ENCODE peak calls at places on chromosomes 6 and 20, in six cellular contexts. V is brain microvascular endothelial cell, K is tibial nerve, B is AG09319, M is astrocyte of the cerebellum, N is lung. Y is an unnamed sample.

GRCh38 chr20:53576586-53577318 is 16.9 kb downstream of the ZNF217 start:
- DNase-seq in B (no peak), K (no peak), M (no peak), N (no peak), V (no peak), Y (no peak)

GRCh38 chr20:7818477-7818876 is 121.8 kb downstream of the HAO1 start:
- DNase-seq in B (no peak), M (no peak), N (no peak), V (no peak), K (no peak), Y (no peak)

GRCh38 chr6:139625998-139626975 is 251.8 kb upstream of the CITED2 start:
- DNase-seq in K (no peak), V (no peak), B (no peak), M (no peak), N (no peak), Y (no peak)

GRCh38 chr6:143253630-143254029 is 192.9 kb downstream of the AIG1 start:
- DNase-seq in K (no peak), N (no peak), M (no peak), B (no peak), V (no peak), Y (no peak)

GRCh38 chr6:13624871-13625288 is 9.7 kb downstream of the NOL7 start:
- DNase-seq in V (peak), N (no peak), M (no peak), K (no peak), B (no peak), Y (no peak)

GRCh38 chr6:113496157-113496556 is 361.0 kb upstream of the MARCKS start:
- DNase-seq in K (no peak), V (peak), M (no peak), B (no peak), N (no peak), Y (no peak)

GRCh38 chr6:10719386-10720228 is 3.3 kb upstream of the TMEM14C start:
- DNase-seq in M (no peak), V (peak), N (peak), K (no peak), B (no peak), Y (no peak)

GRCh38 chr6:144159231-144159630 is 8.9 kb downstream of the STX11 start:
- DNase-seq in K (no peak), B (no peak), M (no peak), V (no peak), N (no peak), Y (no peak)

GRCh38 chr6:90403489-90404381 is 107.1 kb upstream of the BACH2 start:
- DNase-seq in V (peak), K (no peak), M (peak), B (no peak), N (no peak), Y (no peak)

GRCh38 chr6:136640132-136640915 is 90.1 kb upstream of the MAP7 start:
- DNase-seq in B (no peak), V (peak), M (no peak), N (no peak), K (no peak), Y (no peak)

GRCh38 chr6:130617658-130618057 is 209.5 kb upstream of the SMLR1 start:
- DNase-seq in B (no peak), V (no peak), M (no peak), N (no peak), K (no peak), Y (no peak)

GRCh38 chr6:143097224-143097795 is 36.6 kb downstream of the AIG1 start:
- DNase-seq in M (no peak), K (no peak), B (no peak), N (no peak), V (no peak), Y (no peak)

GRCh38 chr6:10733151-10733715 is 10.4 kb downstream of the TMEM14C start:
- DNase-seq in M (peak), K (no peak), B (no peak), N (no peak), V (no peak), Y (peak)

GRCh38 chr20:32476684-32477593 is 108.2 kb downstream of the NOL4L start:
- DNase-seq in N (no peak), M (no peak), V (no peak), K (no peak), B (no peak), Y (no peak)

GRCh38 chr6:143569035-143569434 is 57.5 kb upstream of the FUCA2 start:
- DNase-seq in K (no peak), V (peak), M (no peak), B (no peak), N (no peak), Y (no peak)

GRCh38 chr6:33419580-33420492 is at the start of gene SYNGAP1:
- DNase-seq in B (peak), K (peak), V (peak), M (no peak), N (no peak), Y (no peak)

GRCh38 chr6:113394724-113395123 is 462.4 kb upstream of the MARCKS start:
- DNase-seq in K (no peak), B (no peak), V (no peak), M (no peak), N (no peak), Y (no peak)

GRCh38 chr6:166440729-166441128 is 58.0 kb upstream of the MPC1 start:
- DNase-seq in N (no peak), B (no peak), M (no peak), K (no peak), V (no peak), Y (no peak)

GRCh38 chr6:166444446-166444845 is 61.7 kb upstream of the MPC1 start:
- DNase-seq in B (no peak), K (no peak), N (no peak), V (no peak), M (no peak), Y (no peak)

GRCh38 chr6:166441641-166442078 is 58.9 kb upstream of the MPC1 start:
- DNase-seq in V (no peak), M (no peak), B (no peak), K (no peak), N (no peak), Y (no peak)

GRCh38 chr6:166442131-166442530 is 59.4 kb upstream of the MPC1 start:
- DNase-seq in B (no peak), N (no peak), V (no peak), K (no peak), M (no peak), Y (no peak)

GRCh38 chr6:166443166-166443565 is 60.4 kb upstream of the MPC1 start:
- DNase-seq in N (no peak), K (no peak), V (no peak), B (no peak), M (no peak), Y (no peak)
- TF ChIP-seq CTCF in N (no peak), K (no peak), V (no peak), B (no peak), M (no peak), Y (no peak)

DNA sequence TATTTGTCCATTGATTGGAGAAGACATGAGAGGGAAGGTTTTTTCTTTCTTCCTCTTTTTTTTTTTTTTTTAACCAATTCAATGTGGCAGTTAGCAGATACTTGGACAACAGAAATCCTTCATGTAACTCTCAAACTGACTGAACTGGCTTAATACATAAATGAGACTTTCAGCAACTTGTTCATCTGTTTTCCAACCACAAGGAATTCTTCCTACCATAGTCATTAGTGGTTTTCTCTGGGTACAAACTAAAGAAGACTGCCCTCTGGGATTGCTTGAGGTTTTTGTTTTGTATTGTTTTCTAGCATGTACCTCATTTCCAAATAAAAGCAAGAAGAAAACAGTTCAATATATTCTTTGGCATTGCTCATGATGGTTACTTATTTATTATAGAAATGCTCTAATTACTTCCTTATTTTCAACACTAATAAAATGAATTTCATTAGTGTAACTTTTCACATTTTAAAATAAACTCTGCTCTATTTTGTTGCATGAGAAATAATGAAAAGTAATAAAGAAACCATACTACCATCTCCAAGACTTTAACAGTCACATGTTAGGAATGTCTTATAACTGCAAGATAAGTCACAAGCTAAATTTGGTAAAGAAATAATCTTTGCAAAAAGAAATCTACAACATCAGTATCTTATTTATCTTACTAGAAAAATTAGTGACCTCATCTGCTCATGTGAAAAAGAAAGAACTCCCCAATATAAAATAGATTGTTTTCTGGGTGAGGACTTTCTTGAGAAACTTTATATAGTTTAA is 52.0 kb downstream of the ME1 start:
- DNase-seq in M (peak), B (no peak), K (no peak), V (peak), N (no peak), Y (no peak)
- TF ChIP-seq CTCF in M (no peak), B (no peak), K (no peak), V (no peak), N (no peak), Y (no peak)

GRCh38 chr6:167684276-167685104 is 142.2 kb upstream of the AFDN start:
- DNase-seq in B (no peak), V (no peak), K (no peak), N (no peak), M (no peak), Y (no peak)
- TF ChIP-seq CTCF in B (no peak), V (no peak), K (no peak), N (no peak), M (no peak), Y (no peak)

GRCh38 chr20:46174469-46175126 is 56.5 kb downstream of the CD40 start:
- DNase-seq in M (peak), N (peak), K (peak), B (peak), V (peak), Y (no peak)
- TF ChIP-seq CTCF in M (peak), N (peak), K (peak), B (peak), V (peak), Y (peak)

GRCh38 chr6:116472710-116473109 is 11.5 kb downstream of the CALHM6 start:
- DNase-seq in N (no peak), B (no peak), M (no peak), K (no peak), V (no peak), Y (no peak)
- TF ChIP-seq CTCF in N (no peak), B (no peak), M (no peak), K (no peak), V (no peak), Y (no peak)

DNA sequence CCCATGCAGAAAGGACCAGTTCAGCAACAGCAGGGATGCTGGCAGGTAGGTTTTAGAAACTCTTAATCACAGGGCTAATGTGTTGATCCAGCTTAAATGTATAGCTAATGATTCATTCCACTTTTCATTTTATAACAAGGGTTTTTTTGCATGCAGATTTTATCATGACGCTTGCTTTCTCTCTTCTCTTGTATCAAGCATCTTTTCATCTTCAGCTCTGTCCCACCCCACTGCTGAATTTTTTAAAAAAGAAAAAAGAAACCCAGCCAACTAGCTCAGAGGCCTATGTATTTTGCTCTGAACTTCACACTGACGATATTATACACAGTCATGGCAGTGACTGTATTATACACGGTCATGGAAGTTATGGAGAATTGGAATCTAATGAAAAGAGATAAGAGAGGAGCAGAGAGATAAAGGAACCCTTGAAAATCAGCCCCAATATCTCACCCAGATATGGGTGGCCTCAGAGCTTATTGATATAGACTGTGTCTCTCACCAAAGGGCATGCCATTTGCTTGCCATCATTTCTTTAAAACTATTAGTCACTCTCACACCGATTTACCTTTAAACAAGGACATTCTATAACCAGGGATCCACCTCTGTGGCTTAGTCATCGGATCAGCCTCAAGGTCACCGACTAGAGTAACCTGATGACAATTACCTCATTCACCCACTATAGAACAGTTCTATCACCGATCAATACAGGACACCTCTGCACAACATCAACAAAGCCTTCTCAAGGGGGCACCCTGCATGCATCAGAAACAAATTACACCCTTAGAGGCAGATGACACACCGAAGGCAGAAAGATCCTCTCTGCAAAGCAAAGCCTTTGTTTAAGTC is 222.0 kb downstream of the ATXN1 start:
- DNase-seq in N (no peak), V (no peak), B (no peak), K (no peak), M (no peak), Y (no peak)
- TF ChIP-seq CTCF in N (no peak), V (no peak), B (no peak), K (no peak), M (no peak), Y (no peak)